ENCODE peak calls at places on chromosomes 4 and X, in ten cellular contexts. A is activated T-cell treated with anti-CD3 and anti-CD28 coated beads, Interleukin-2, amount 50 U/mL, for 1 hour; H is islet precursor cell; R is DMS153; N is progenitor cell of endocrine pancreas; M is NK-92 treated with Interleukin-12 subunit alpha and Interleukin-12 subunit beta, amount 100 ng/mL, for 24 hours; O is suprapubic skin; E is HepG2; Z is EH; X is glutamatergic neuron. W is an unnamed sample.
A peak's percentile ranks its signal among the peaks of the same experiment; 100 is the strongest.

GRCh38 chr4:188680667-188681063 is 541.4 kb downstream of the TRIML1 start:
- DNase-seq in Z (no peak), E (no peak), A (no peak), X (no peak), O (no peak), R (no peak), M (no peak), N (no peak), H (no peak), W (no peak)

GRCh38 chrX:151796576-151796975 is 62.0 kb downstream of the CNGA2 start:
- DNase-seq in R (no peak), E (no peak), N (no peak), M (no peak), X (no peak), O (no peak), A (no peak), Z (no peak), H (no peak), W (no peak)

GRCh38 chr4:57219389-57219890 is 109.3 kb upstream of the IGFBP7 start:
- DNase-seq in R (no peak), A (no peak), X (no peak), Z (no peak), E (no peak), O (no peak), H (no peak), N (no peak), M (no peak), W (no peak)

GRCh38 chr4:148214529-148215166 is 227.6 kb downstream of the NR3C2 start:
- DNase-seq in Z (no peak), R (no peak), N (no peak), E (no peak), O (no peak), A (no peak), X (no peak), H (no peak), M (no peak), W (no peak)

GRCh38 chr4:146959692-146960091 is 14.0 kb upstream of the TTC29 start:
- DNase-seq in N (no peak), R (no peak), E (no peak), M (no peak), O (no peak), A (no peak), X (no peak), H (no peak), Z (peak; percentile 59), W (no peak)

GRCh38 chrX:37378830-37379229 is 29.7 kb downstream of the PRRG1 start:
- DNase-seq in Z (no peak), H (no peak), O (no peak), M (no peak), N (no peak), A (no peak), R (no peak), X (no peak), E (no peak), W (no peak)

GRCh38 chr4:156738756-156739155 is 232.8 kb downstream of the PDGFC start:
- DNase-seq in E (no peak), M (no peak), N (no peak), A (no peak), R (no peak), O (no peak), Z (no peak), H (no peak), X (no peak), W (no peak)

GRCh38 chrX:135383249-135383648 is 38.5 kb upstream of the SMIM10L2A start:
- DNase-seq in A (no peak), X (no peak), N (no peak), E (no peak), H (no peak), O (no peak), Z (no peak), M (no peak), R (no peak), W (no peak)

GRCh38 chr4:88610771-88611170 is 18.5 kb downstream of the HERC3 start:
- DNase-seq in O (no peak), R (no peak), Z (peak; percentile 86), M (no peak), A (no peak), E (no peak), H (no peak), N (no peak), X (no peak), W (no peak)

GRCh38 chr4:20046931-20047677 is 204.6 kb upstream of the SLIT2 start:
- DNase-seq in H (no peak), Z (peak; percentile 67), O (no peak), M (no peak), A (no peak), X (no peak), R (no peak), E (no peak), N (no peak), W (no peak)

GRCh38 chr4:128571747-128572146 is 237.8 kb upstream of the JADE1 start:
- DNase-seq in O (no peak), M (no peak), X (no peak), R (no peak), E (no peak), N (no peak), Z (peak; percentile 98), H (peak; percentile 69), A (no peak), W (no peak)

GRCh38 chr4:140691369-140691768 is 64.8 kb downstream of the TBC1D9 start:
- DNase-seq in R (peak; percentile 59), X (no peak), M (no peak), N (no peak), H (no peak), A (no peak), E (peak; percentile 38), Z (peak; percentile 38), O (no peak), W (no peak)

GRCh38 chr4:106898621-106899230 is 137.4 kb downstream of the DKK2 start:
- DNase-seq in Z (peak; percentile 62), R (no peak), N (peak; percentile 23), E (peak; percentile 32), M (no peak), H (peak; percentile 64), O (no peak), X (peak; percentile 32), A (no peak), W (no peak)

GRCh38 chr4:99024481-99025275 is 29.2 kb downstream of the METAP1 start:
- DNase-seq in R (no peak), H (no peak), A (no peak), N (no peak), X (peak; percentile 50), O (no peak), M (no peak), E (no peak), Z (no peak), W (no peak)

GRCh38 chr4:38856524-38857337 is at the start of gene TLR6:
- DNase-seq in M (peak; percentile 17), O (no peak), Z (peak; percentile 59), H (peak; percentile 77), E (peak; percentile 57), A (no peak), N (peak; percentile 36), R (peak; percentile 40), X (no peak), W (no peak)

GRCh38 chrX:17559728-17560379 is 177.4 kb upstream of the SCML1 start:
- DNase-seq in Z (peak; percentile 91), M (no peak), H (peak; percentile 60), X (no peak), E (no peak), A (no peak), O (no peak), N (no peak), R (no peak), W (no peak)

GRCh38 chr4:65600656-65601055 is 69.6 kb downstream of the EPHA5 start:
- DNase-seq in M (no peak), R (no peak), O (no peak), N (no peak), X (no peak), H (no peak), A (no peak), E (no peak), Z (no peak), W (no peak)

GRCh38 chr4:158850800-158851644 is 82.2 kb downstream of the FNIP2 start:
- DNase-seq in N (no peak), E (no peak), O (no peak), X (no peak), M (no peak), H (no peak), R (no peak), A (no peak), Z (peak; percentile 57), W (no peak)

GRCh38 chrX:24168807-24169206 is 19.3 kb downstream of the ZFX start:
- DNase-seq in M (no peak), R (no peak), H (no peak), Z (no peak), O (no peak), A (no peak), X (no peak), N (no peak), E (no peak), W (no peak)

GRCh38 chrX:105701310-105702052 is 120.9 kb upstream of the NRK start:
- DNase-seq in E (no peak), H (peak; percentile 53), A (no peak), Z (no peak), O (no peak), R (no peak), N (no peak), X (no peak), M (no peak), W (no peak)

GRCh38 chr4:53459548-53459947 is 82.1 kb downstream of the FIP1L1 start:
- DNase-seq in R (peak; percentile 20), X (no peak), H (no peak), Z (peak; percentile 74), O (no peak), N (no peak), M (no peak), A (no peak), E (peak; percentile 80), W (no peak)

GRCh38 chr4:89303177-89303576 is 4.4 kb downstream of the GPRIN3 start:
- DNase-seq in Z (no peak), O (no peak), X (no peak), N (no peak), H (no peak), E (no peak), M (no peak), R (peak; percentile 82), A (peak; percentile 49), W (no peak)

GRCh38 chr4:153466637-153467153 is 535 bp downstream of the TMEM131L start:
- DNase-seq in M (peak; percentile 32), N (no peak), O (no peak), H (no peak), X (peak; percentile 30), Z (no peak), R (no peak), E (no peak), A (peak; percentile 44), W (no peak)

GRCh38 chrX:66638591-66639500 is at the start of gene EDA2R:
- DNase-seq in N (no peak), R (peak; percentile 27), Z (peak; percentile 85), A (no peak), M (no peak), E (peak; percentile 85), H (peak; percentile 91), X (peak; percentile 22), O (no peak), W (no peak)

W was measured in D721Med.